ENCODE peak calls at places on chromosome 3, in seven cellular contexts. U is epithelial cell of proximal tubule, B is tibial nerve, Z is brain microvascular endothelial cell, Q is mucosa of descending colon, W is uterus, P is A549. M is an unnamed sample.

GRCh38 chr3:4898454-4899313 is 80.6 kb upstream of the BHLHE40 start:
- DNase-seq in Q (no peak), Z (peak; percentile 70), U (no peak), P (no peak), W (no peak), B (no peak), M (peak; percentile 21)

GRCh38 chr3:54877675-54878544 is 49.9 kb downstream of the LRTM1 start:
- DNase-seq in P (no peak), W (no peak), U (no peak), Z (no peak), B (no peak), Q (no peak), M (no peak)

GRCh38 chr3:192005989-192006388 is 545.0 kb downstream of the PYDC2 start:
- DNase-seq in Z (no peak), Q (no peak), U (no peak), W (no peak), P (no peak), B (no peak), M (no peak)

GRCh38 chr3:188309437-188310269 is 155.7 kb downstream of the LPP start:
- DNase-seq in P (no peak), W (no peak), B (no peak), U (no peak), Z (no peak), Q (no peak), M (peak; percentile 29)

GRCh38 chr3:195247086-195247862 is 23.7 kb downstream of the XXYLT1 start:
- DNase-seq in P (no peak), Z (no peak), Q (no peak), U (no peak), B (no peak), W (peak; percentile 17), M (no peak)

GRCh38 chr3:142850395-142851023 is 38.4 kb downstream of the PCOLCE2 start:
- DNase-seq in B (no peak), Z (peak; percentile 90), P (peak; percentile 17), W (no peak), Q (no peak), U (peak; percentile 90), M (peak; percentile 95)

GRCh38 chr3:43733459-43734384 is 43.0 kb downstream of the ABHD5 start:
- DNase-seq in Q (no peak), W (no peak), U (peak; percentile 55), Z (peak; percentile 71), B (no peak), P (no peak), M (peak; percentile 74)

GRCh38 chr3:21562225-21562624 is 188.8 kb downstream of the ZNF385D start:
- DNase-seq in U (no peak), Z (no peak), P (no peak), W (no peak), Q (no peak), B (no peak), M (peak; percentile 26)

GRCh38 chr3:100183608-100184125 is 69.4 kb upstream of the FILIP1L start:
- DNase-seq in U (no peak), Z (no peak), P (no peak), Q (no peak), W (no peak), B (no peak), M (no peak)

GRCh38 chr3:138726966-138727365 is 107.8 kb downstream of the PIK3CB start:
- DNase-seq in Z (peak; percentile 40), Q (no peak), B (no peak), P (no peak), U (no peak), W (no peak), M (peak; percentile 65)

GRCh38 chr3:135758961-135759360 is 206.6 kb upstream of the PPP2R3A start:
- DNase-seq in Z (no peak), U (no peak), Q (no peak), P (no peak), W (no peak), B (no peak), M (no peak)
- H3K4me3 ChIP-seq in Z (no peak overlapping the region), U (no peak overlapping the region), Q (no peak overlapping the region), P (no peak overlapping the region), W (no peak overlapping the region), B (no peak overlapping the region), M (no peak overlapping the region)

DNA sequence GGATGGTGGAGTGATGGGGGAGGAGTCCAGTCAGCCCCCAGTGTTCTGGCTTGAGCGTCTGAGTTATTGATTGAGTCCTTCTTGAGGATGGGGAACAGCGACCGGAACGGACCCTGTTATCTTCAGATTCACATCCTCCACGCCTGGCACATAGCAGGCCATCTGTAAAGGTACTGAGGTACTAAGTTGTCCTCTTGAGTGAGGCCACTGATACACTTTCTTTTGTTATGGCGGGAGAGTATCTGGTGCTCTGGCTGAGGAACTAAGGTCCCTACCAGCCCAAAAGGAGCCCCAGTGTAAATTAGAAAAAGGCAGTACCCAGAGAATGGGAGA is 16.7 kb upstream of the HRH1 start:
- DNase-seq in P (no peak), W (no peak), Z (no peak), U (no peak), Q (no peak), B (no peak), M (no peak)
- TF ChIP-seq CTCF in P (no peak), W (no peak), Z (no peak), U (no peak), Q (no peak), B (no peak), M (no peak)

DNA sequence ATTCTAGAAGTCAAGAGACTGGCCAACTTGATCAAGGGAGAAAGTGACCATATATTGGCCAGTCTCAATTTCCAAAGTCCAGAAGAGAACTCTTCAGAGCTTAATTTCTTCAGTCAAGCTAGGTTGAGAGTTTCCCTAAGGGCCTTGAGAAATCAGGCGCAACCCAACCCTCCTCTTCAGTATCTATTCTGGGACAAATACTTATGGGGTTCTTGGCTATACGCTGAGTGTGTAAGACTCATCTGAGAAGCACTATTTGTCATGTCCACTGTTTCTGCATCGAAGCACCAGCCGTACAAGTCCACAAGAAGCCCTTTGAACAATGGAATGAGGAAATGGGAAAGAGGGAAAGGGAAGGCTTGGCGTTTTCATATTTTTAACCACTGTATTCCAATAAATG is 379.5 kb downstream of the CTNNB1 start:
- DNase-seq in P (no peak), W (no peak), Z (no peak), B (no peak), Q (no peak), U (no peak), M (no peak)
- H3K4me3 ChIP-seq in P (no peak overlapping the region), W (no peak overlapping the region), Z (no peak overlapping the region), B (no peak overlapping the region), Q (no peak overlapping the region), U (no peak overlapping the region), M (no peak overlapping the region)

GRCh38 chr3:169466990-169467389 is 196.5 kb downstream of the MECOM start:
- DNase-seq in U (no peak), P (no peak), Z (no peak), Q (no peak), B (no peak), W (no peak), M (no peak)

GRCh38 chr3:169467703-169468102 is 195.8 kb downstream of the MECOM start:
- DNase-seq in Z (no peak), P (no peak), Q (no peak), U (no peak), B (no peak), W (no peak), M (no peak)

GRCh38 chr3:169477790-169478189 is 185.7 kb downstream of the MECOM start:
- DNase-seq in B (no peak), Q (no peak), U (no peak), Z (no peak), P (no peak), W (no peak), M (no peak)

GRCh38 chr3:169476289-169476688 is 187.2 kb downstream of the MECOM start:
- DNase-seq in Z (no peak), Q (no peak), W (no peak), B (no peak), P (no peak), U (no peak), M (no peak)

GRCh38 chr3:169472259-169472900 is 191.1 kb downstream of the MECOM start:
- DNase-seq in W (no peak), B (no peak), Z (no peak), Q (no peak), P (no peak), U (no peak), M (no peak)
- TF ChIP-seq CTCF in W (no peak), B (no peak), Z (no peak), Q (no peak), P (no peak), U (no peak), M (no peak)

GRCh38 chr3:105387122-105387751 is 20.5 kb downstream of the ALCAM start:
- DNase-seq in Z (no peak), W (no peak), U (peak; percentile 83), P (peak; percentile 27), Q (no peak), B (no peak), M (peak; percentile 48)

GRCh38 chr3:105385868-105386508 is 19.3 kb downstream of the ALCAM start:
- DNase-seq in W (no peak), Z (no peak), Q (no peak), U (no peak), B (no peak), P (no peak), M (no peak)

GRCh38 chr3:105388199-105388598 is 21.5 kb downstream of the ALCAM start:
- DNase-seq in P (no peak), Z (no peak), Q (no peak), W (no peak), U (no peak), B (no peak), M (no peak)

GRCh38 chr3:105385179-105385578 is 18.5 kb downstream of the ALCAM start:
- DNase-seq in W (no peak), Q (no peak), P (no peak), Z (no peak), U (no peak), B (no peak), M (peak; percentile 36)
- H3K4me3 ChIP-seq in W (no peak overlapping the region), Q (no peak overlapping the region), P (no peak overlapping the region), Z (no peak overlapping the region), U (no peak overlapping the region), B (no peak overlapping the region), M (no peak overlapping the region)

GRCh38 chr3:102036472-102036871 is 187.2 kb downstream of the NFKBIZ start:
- DNase-seq in W (no peak), P (no peak), B (no peak), U (no peak), Z (no peak), Q (no peak), M (no peak)
- TF ChIP-seq CTCF in W (no peak), P (no peak), B (no peak), U (no peak), Z (no peak), Q (no peak), M (no peak)

GRCh38 chr3:119677641-119677934 is 382 bp upstream of the COX17 start:
- DNase-seq in U (no peak), B (no peak), Z (no peak), Q (no peak), W (no peak), P (no peak), M (no peak)

GRCh38 chr3:119676771-119677640 is at the start of gene COX17:
- DNase-seq in Q (peak; percentile 95), W (peak; percentile 95), P (peak; percentile 98), B (peak; percentile 87), U (peak; percentile 73), Z (peak; percentile 93), M (peak; percentile 95)

GRCh38 chr3:119675188-119675874 is 1.9 kb downstream of the COX17 start:
- DNase-seq in B (no peak), Q (no peak), Z (no peak), U (no peak), P (no peak), W (no peak), M (no peak)

GRCh38 chr3:119673875-119674274 is 3.3 kb downstream of the COX17 start:
- DNase-seq in W (no peak), B (no peak), Q (no peak), U (no peak), Z (no peak), P (no peak), M (no peak)

GRCh38 chr3:119676020-119676419 is 1.2 kb downstream of the COX17 start:
- DNase-seq in P (no peak), U (no peak), Q (no peak), W (no peak), B (no peak), Z (no peak), M (no peak)
- H3K4me3 ChIP-seq in P (peak overlapping the region; percentile 70), U (peak overlapping the region; percentile 76), Q (no peak overlapping the region), W (peak overlapping the region; percentile 77), B (peak overlapping the region; percentile 69), Z (peak overlapping the region; percentile 75), M (peak overlapping the region; percentile 67)

M was measured in astrocyte of the spinal cord.